ENCODE peak calls at places on chromosome 18, in ten cellular contexts. F is GM23338, R is GM13976, Y is thoracic aorta, L is body of pancreas, M is RWPE1, C is mucosa of descending colon, O is Calu3, T is psoas muscle, D is tibial nerve. K is an unnamed sample.

GRCh38 chr18:14189858-14190257 is 57.6 kb upstream of the ZNF519 start:
- DNase-seq in F (no peak), R (no peak), Y (no peak), L (no peak), M (no peak), C (no peak), O (peak; percentile 40), T (no peak), D (no peak), K (no peak)

GRCh38 chr18:13570856-13571495 is 155.4 kb downstream of the FAM210A start:
- DNase-seq in F (no peak), R (no peak), Y (no peak), L (no peak), M (no peak), C (no peak), O (no peak), T (no peak), D (no peak), K (no peak)

GRCh38 chr18:42564761-42565160 is 550.7 kb downstream of the RIT2 start:
- DNase-seq in F (no peak), R (no peak), Y (no peak), L (no peak), M (no peak), C (no peak), O (no peak), T (no peak), D (no peak), K (no peak)

GRCh38 chr18:79480171-79480981 is 84.6 kb downstream of the NFATC1 start:
- DNase-seq in F (no peak), R (no peak), Y (no peak), L (no peak), M (no peak), C (peak; percentile 12), O (no peak), T (peak; percentile 52), D (no peak), K (peak; percentile 39)

GRCh38 chr18:47397671-47398319 is 146.3 kb upstream of the SKOR2 start:
- DNase-seq in F (peak; percentile 82), R (peak; percentile 49), Y (no peak), L (peak; percentile 19), M (no peak), C (no peak), O (no peak), T (no peak), D (no peak), K (no peak)

GRCh38 chr18:48876590-48876989 is 74.2 kb downstream of the SMAD7 start:
- DNase-seq in F (no peak), R (no peak), Y (no peak), L (no peak), M (no peak), C (peak; percentile 3), O (no peak), T (no peak), D (no peak), K (no peak)

GRCh38 chr18:13294309-13294708 is 75.7 kb downstream of the LDLRAD4 start:
- DNase-seq in F (no peak), R (no peak), Y (no peak), L (no peak), M (no peak), C (no peak), O (no peak), T (no peak), D (no peak), K (no peak)

GRCh38 chr18:73235491-73235890 is 367.7 kb upstream of the NETO1 start:
- DNase-seq in F (no peak), R (peak; percentile 34), Y (no peak), L (no peak), M (peak; percentile 76), C (no peak), O (peak; percentile 59), T (no peak), D (no peak), K (no peak)

GRCh38 chr18:77127769-77128671 is 4.6 kb downstream of the MBP start:
- DNase-seq in F (no peak), R (no peak), Y (no peak), L (peak; percentile 58), M (peak; percentile 64), C (peak; percentile 34), O (peak; percentile 88), T (peak; percentile 66), D (peak; percentile 66), K (no peak)

GRCh38 chr18:75167759-75168211 is 41.2 kb downstream of the PTGR3 start:
- DNase-seq in F (no peak), R (no peak), Y (no peak), L (no peak), M (no peak), C (peak; percentile 36), O (no peak), T (no peak), D (no peak), K (no peak)

GRCh38 chr18:75896865-75897264 is 469.4 kb upstream of the SMIM21 start:
- DNase-seq in F (peak; percentile 28), R (no peak), Y (no peak), L (no peak), M (peak; percentile 26), C (no peak), O (no peak), T (no peak), D (no peak), K (no peak)

GRCh38 chr18:10351221-10351795 is 103.1 kb upstream of the APCDD1 start:
- DNase-seq in F (no peak), R (no peak), Y (no peak), L (no peak), M (no peak), C (no peak), O (no peak), T (no peak), D (no peak), K (no peak)

GRCh38 chr18:8813621-8814020 is 108.3 kb downstream of the MTCL1 start:
- DNase-seq in F (no peak), R (no peak), Y (no peak), L (no peak), M (no peak), C (no peak), O (no peak), T (no peak), D (no peak), K (no peak)

GRCh38 chr18:3468833-3469232 is 18.9 kb downstream of the TGIF1 start:
- DNase-seq in F (no peak), R (no peak), Y (no peak), L (no peak), M (no peak), C (no peak), O (no peak), T (no peak), D (no peak), K (no peak)

GRCh38 chr18:69085933-69086332 is 288.1 kb downstream of the CCDC102B start:
- DNase-seq in F (no peak), R (no peak), Y (no peak), L (no peak), M (no peak), C (no peak), O (no peak), T (no peak), D (no peak), K (no peak)

GRCh38 chr18:52694804-52695203 is 354.8 kb downstream of the DCC start:
- DNase-seq in F (peak; percentile 56), R (no peak), Y (no peak), L (no peak), M (no peak), C (no peak), O (peak; percentile 14), T (no peak), D (no peak), K (no peak)

GRCh38 chr18:68608861-68609465 is 105.9 kb downstream of the TMX3 start:
- DNase-seq in F (no peak), R (no peak), Y (no peak), L (no peak), M (no peak), C (no peak), O (no peak), T (no peak), D (no peak), K (no peak)

GRCh38 chr18:74520096-74520833 is 14.0 kb upstream of the CNDP1 start:
- DNase-seq in F (no peak), R (no peak), Y (no peak), L (peak; percentile 5), M (no peak), C (peak; percentile 10), O (no peak), T (no peak), D (no peak), K (no peak)

GRCh38 chr18:23528580-23529472 is 25.5 kb downstream of the RMC1 start:
- DNase-seq in F (no peak), R (no peak), Y (no peak), L (peak; percentile 18), M (no peak), C (no peak), O (no peak), T (no peak), D (no peak), K (no peak)
- TF ChIP-seq CTCF in F (no peak), R (no peak), Y (no peak), L (no peak), M (no peak), C (no peak), O (no peak), T (no peak), D (no peak), K (no peak)

DNA sequence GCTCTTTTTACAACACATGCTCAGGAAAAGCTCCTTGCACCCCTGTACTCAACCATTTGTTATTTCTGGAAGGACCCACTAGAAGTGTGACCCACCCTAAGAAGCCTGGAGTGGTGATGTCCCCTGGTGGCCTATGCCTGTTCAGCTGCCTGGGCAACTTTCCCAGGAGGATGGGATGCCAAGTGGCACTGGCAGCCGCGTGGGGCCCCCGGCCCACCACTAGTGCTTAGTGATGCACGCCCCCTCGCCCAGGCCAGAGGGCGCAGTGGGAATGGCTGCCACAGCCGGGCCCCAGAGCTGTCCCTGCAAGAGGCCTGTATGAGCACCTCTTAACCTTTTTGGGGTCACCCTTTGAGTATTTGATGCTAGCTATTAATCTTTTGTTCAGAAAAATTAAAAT is 18.1 kb downstream of the IMPA2 start:
- DNase-seq in F (no peak), R (no peak), Y (no peak), L (no peak), M (no peak), C (peak; percentile 41), O (no peak), T (peak; percentile 41), D (no peak), K (peak; percentile 22)
- TF ChIP-seq CTCF in F (no peak), R (no peak), Y (no peak), L (no peak), M (no peak), C (no peak), O (no peak), T (no peak), D (no peak), K (no peak)

GRCh38 chr18:59426855-59427254 is 67.8 kb upstream of the LMAN1 start:
- DNase-seq in F (no peak), R (no peak), Y (no peak), L (no peak), M (no peak), C (no peak), O (no peak), T (no peak), D (no peak), K (no peak)
- TF ChIP-seq CTCF in F (no peak), R (no peak), Y (no peak), L (no peak), M (no peak), C (no peak), O (no peak), T (no peak), D (no peak), K (no peak)

DNA sequence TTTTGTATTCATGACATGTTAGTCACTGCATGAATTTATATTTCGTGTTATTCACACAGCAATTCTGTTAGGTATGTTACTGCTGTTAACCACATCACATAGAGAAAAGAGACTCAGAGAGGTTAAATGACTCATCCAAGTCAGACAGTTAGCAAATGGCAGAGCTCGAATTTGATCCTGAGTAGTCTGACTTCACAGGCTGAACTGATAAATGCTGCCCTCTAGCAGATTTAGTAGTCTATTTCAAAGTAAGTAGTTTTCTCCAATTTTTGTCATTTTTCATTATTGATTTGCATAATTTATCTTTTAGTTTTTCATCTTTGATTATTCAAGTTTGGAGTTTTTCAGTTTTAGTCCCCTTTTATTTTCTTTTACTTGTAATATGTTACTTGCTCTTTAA is 58.3 kb downstream of the WDR7 start:
- DNase-seq in F (peak; percentile 61), R (peak; percentile 54), Y (no peak), L (no peak), M (peak; percentile 52), C (no peak), O (peak; percentile 14), T (no peak), D (no peak), K (no peak)
- TF ChIP-seq CTCF in F (peak; percentile 38), R (peak; percentile 16), Y (no peak), L (no peak), M (peak; percentile 39), C (no peak), O (no peak), T (no peak), D (no peak), K (no peak)